ENCODE peak calls at places on chromosomes 2 and 18, in six cellular contexts. One of them, this sample, is unnamed. For H3K4me1 and H3K9me3, the result is how much of the 10 kb centered on the place peaks cover.

GRCh38 chr2:20110876-20111275 is 59.4 kb upstream of the LAPTM4A start:
- DNase-seq in left ventricle myocardium inferior: no peak
- DNase-seq in upper lobe of right lung: no peak
- DNase-seq in aorta: no peak
- DNase-seq in endothelial cell of umbilical vein: no peak
- DNase-seq in gastrocnemius medialis: no peak
- DNase-seq in this sample: no peak

GRCh38 chr18:46518438-46518837 is 138.6 kb downstream of the LOXHD1 start:
- DNase-seq in left ventricle myocardium inferior: peak
- DNase-seq in upper lobe of right lung: no peak
- DNase-seq in aorta: no peak
- DNase-seq in endothelial cell of umbilical vein: no peak
- DNase-seq in gastrocnemius medialis: peak
- DNase-seq in this sample: no peak

GRCh38 chr2:28915939-28916338 is 21.5 kb downstream of the WDR43 start:
- DNase-seq in left ventricle myocardium inferior: no peak
- DNase-seq in upper lobe of right lung: no peak
- DNase-seq in aorta: no peak
- DNase-seq in endothelial cell of umbilical vein: no peak
- DNase-seq in gastrocnemius medialis: no peak
- DNase-seq in this sample: no peak

GRCh38 chr2:240463866-240464481 is 28.5 kb downstream of the GPC1 start:
- DNase-seq in left ventricle myocardium inferior: no peak
- DNase-seq in upper lobe of right lung: no peak
- DNase-seq in aorta: peak
- DNase-seq in endothelial cell of umbilical vein: no peak
- DNase-seq in gastrocnemius medialis: peak
- DNase-seq in this sample: no peak

GRCh38 chr18:48186084-48186798 is 222.9 kb downstream of the ZBTB7C start:
- DNase-seq in left ventricle myocardium inferior: no peak
- DNase-seq in upper lobe of right lung: no peak
- DNase-seq in aorta: no peak
- DNase-seq in endothelial cell of umbilical vein: no peak
- DNase-seq in gastrocnemius medialis: no peak
- DNase-seq in this sample: no peak

GRCh38 chr2:160731415-160731814 is 237.8 kb upstream of the RBMS1 start:
- DNase-seq in left ventricle myocardium inferior: no peak
- DNase-seq in upper lobe of right lung: no peak
- DNase-seq in aorta: no peak
- DNase-seq in endothelial cell of umbilical vein: no peak
- DNase-seq in gastrocnemius medialis: no peak
- DNase-seq in this sample: no peak

GRCh38 chr2:67514515-67514914 is 117.4 kb downstream of the ETAA1 start:
- DNase-seq in left ventricle myocardium inferior: no peak
- DNase-seq in upper lobe of right lung: no peak
- DNase-seq in aorta: no peak
- DNase-seq in endothelial cell of umbilical vein: no peak
- DNase-seq in gastrocnemius medialis: no peak
- DNase-seq in this sample: peak

GRCh38 chr2:63051795-63052333 is 1.2 kb downstream of the OTX1 start:
- DNase-seq in left ventricle myocardium inferior: no peak
- DNase-seq in upper lobe of right lung: no peak
- DNase-seq in aorta: no peak
- DNase-seq in endothelial cell of umbilical vein: no peak
- DNase-seq in gastrocnemius medialis: no peak
- DNase-seq in this sample: no peak

GRCh38 chr2:58146707-58147106 is 94.4 kb downstream of the FANCL start:
- DNase-seq in left ventricle myocardium inferior: no peak
- DNase-seq in upper lobe of right lung: no peak
- DNase-seq in aorta: no peak
- DNase-seq in endothelial cell of umbilical vein: peak
- DNase-seq in gastrocnemius medialis: no peak
- DNase-seq in this sample: peak

GRCh38 chr2:144331652-144332355 is 188.1 kb downstream of the ZEB2 start:
- DNase-seq in left ventricle myocardium inferior: no peak
- DNase-seq in upper lobe of right lung: no peak
- DNase-seq in aorta: peak
- DNase-seq in endothelial cell of umbilical vein: peak
- DNase-seq in gastrocnemius medialis: peak
- DNase-seq in this sample: peak

GRCh38 chr2:44130441-44130840 is 38.2 kb upstream of the PPM1B start:
- DNase-seq in left ventricle myocardium inferior: no peak
- DNase-seq in upper lobe of right lung: no peak
- DNase-seq in aorta: no peak
- DNase-seq in endothelial cell of umbilical vein: no peak
- DNase-seq in gastrocnemius medialis: no peak
- DNase-seq in this sample: peak

GRCh38 chr2:113219889-113220641 is 46.3 kb downstream of the PSD4 start:
- DNase-seq in left ventricle myocardium inferior: peak
- DNase-seq in upper lobe of right lung: peak
- DNase-seq in aorta: peak
- DNase-seq in endothelial cell of umbilical vein: no peak
- DNase-seq in gastrocnemius medialis: peak
- DNase-seq in this sample: no peak

GRCh38 chr2:161918692-161919091 is 155.3 kb downstream of the DPP4 start:
- DNase-seq in left ventricle myocardium inferior: no peak
- DNase-seq in upper lobe of right lung: no peak
- DNase-seq in aorta: peak
- DNase-seq in endothelial cell of umbilical vein: no peak
- DNase-seq in gastrocnemius medialis: no peak
- DNase-seq in this sample: no peak

GRCh38 chr2:97870396-97870843 is 125.3 kb downstream of the TMEM131 start:
- DNase-seq in left ventricle myocardium inferior: no peak
- DNase-seq in upper lobe of right lung: no peak
- DNase-seq in aorta: no peak
- DNase-seq in endothelial cell of umbilical vein: peak
- DNase-seq in gastrocnemius medialis: peak
- DNase-seq in this sample: peak

GRCh38 chr2:232435805-232436204 is 20.1 kb upstream of the ALPI start:
- DNase-seq in left ventricle myocardium inferior: no peak
- DNase-seq in upper lobe of right lung: peak
- DNase-seq in aorta: no peak
- DNase-seq in endothelial cell of umbilical vein: no peak
- DNase-seq in gastrocnemius medialis: no peak
- DNase-seq in this sample: no peak

GRCh38 chr2:11310212-11310611 is 34.2 kb downstream of the ROCK2 start:
- DNase-seq in left ventricle myocardium inferior: no peak
- DNase-seq in upper lobe of right lung: no peak
- DNase-seq in aorta: no peak
- DNase-seq in endothelial cell of umbilical vein: no peak
- DNase-seq in gastrocnemius medialis: no peak
- DNase-seq in this sample: peak

GRCh38 chr18:41906528-41907256 is 48.3 kb upstream of the PIK3C3 start:
- DNase-seq in left ventricle myocardium inferior: no peak
- DNase-seq in upper lobe of right lung: no peak
- DNase-seq in aorta: no peak
- DNase-seq in endothelial cell of umbilical vein: peak
- DNase-seq in gastrocnemius medialis: no peak
- DNase-seq in this sample: peak

GRCh38 chr2:100352511-100352910 is 30.2 kb upstream of the LONRF2 start:
- DNase-seq in left ventricle myocardium inferior: no peak
- DNase-seq in upper lobe of right lung: no peak
- DNase-seq in aorta: no peak
- DNase-seq in endothelial cell of umbilical vein: no peak
- DNase-seq in gastrocnemius medialis: no peak
- DNase-seq in this sample: no peak

GRCh38 chr2:231642631-231643493 is 50.2 kb downstream of the TEX44 start:
- DNase-seq in left ventricle myocardium inferior: peak
- DNase-seq in upper lobe of right lung: peak
- DNase-seq in aorta: peak
- DNase-seq in endothelial cell of umbilical vein: peak
- DNase-seq in gastrocnemius medialis: peak
- DNase-seq in this sample: peak

GRCh38 chr2:50951416-50951815 is 80.5 kb downstream of the NRXN1 start:
- DNase-seq in left ventricle myocardium inferior: no peak
- DNase-seq in upper lobe of right lung: no peak
- DNase-seq in aorta: no peak
- DNase-seq in endothelial cell of umbilical vein: no peak
- DNase-seq in gastrocnemius medialis: no peak
- DNase-seq in this sample: peak

GRCh38 chr18:42176599-42176998 is 221.6 kb downstream of the PIK3C3 start:
- DNase-seq in left ventricle myocardium inferior: no peak
- DNase-seq in upper lobe of right lung: no peak
- DNase-seq in aorta: no peak
- DNase-seq in endothelial cell of umbilical vein: no peak
- DNase-seq in gastrocnemius medialis: no peak
- DNase-seq in this sample: no peak

GRCh38 chr2:28635251-28635650 is 116.4 kb upstream of the PPP1CB start:
- DNase-seq in left ventricle myocardium inferior: no peak
- DNase-seq in upper lobe of right lung: no peak
- DNase-seq in aorta: peak
- DNase-seq in endothelial cell of umbilical vein: peak
- DNase-seq in gastrocnemius medialis: peak
- DNase-seq in this sample: peak

GRCh38 chr18:33062834-33063364 is 290.1 kb upstream of the KLHL14 start:
- DNase-seq in left ventricle myocardium inferior: no peak
- DNase-seq in upper lobe of right lung: no peak
- DNase-seq in aorta: no peak
- DNase-seq in endothelial cell of umbilical vein: no peak
- DNase-seq in gastrocnemius medialis: no peak
- DNase-seq in this sample: no peak

GRCh38 chr2:144152817-144153271 is 367.1 kb downstream of the ZEB2 start:
- DNase-seq in left ventricle myocardium inferior: no peak
- DNase-seq in upper lobe of right lung: no peak
- DNase-seq in aorta: no peak
- DNase-seq in endothelial cell of umbilical vein: peak
- DNase-seq in gastrocnemius medialis: no peak
- DNase-seq in this sample: peak

GRCh38 chr2:189208254-189208653 is 28.7 kb upstream of the COL5A2 start:
- DNase-seq in left ventricle myocardium inferior: no peak
- DNase-seq in upper lobe of right lung: no peak
- DNase-seq in aorta: no peak
- DNase-seq in endothelial cell of umbilical vein: peak
- DNase-seq in gastrocnemius medialis: no peak
- DNase-seq in this sample: no peak

GRCh38 chr2:100321881-100322820 is at the start of gene LONRF2:
- DNase-seq in left ventricle myocardium inferior: peak
- DNase-seq in upper lobe of right lung: peak
- DNase-seq in aorta: peak
- DNase-seq in endothelial cell of umbilical vein: no peak
- DNase-seq in gastrocnemius medialis: peak
- DNase-seq in this sample: peak

GRCh38 chr2:50987914-50988313 is 44.0 kb downstream of the NRXN1 start:
- DNase-seq in left ventricle myocardium inferior: no peak
- DNase-seq in upper lobe of right lung: no peak
- DNase-seq in aorta: no peak
- DNase-seq in endothelial cell of umbilical vein: no peak
- DNase-seq in gastrocnemius medialis: no peak
- DNase-seq in this sample: no peak

GRCh38 chr18:37712776-37713175 is 147.2 kb upstream of the CELF4 start:
- DNase-seq in left ventricle myocardium inferior: no peak
- DNase-seq in upper lobe of right lung: no peak
- DNase-seq in aorta: no peak
- DNase-seq in endothelial cell of umbilical vein: no peak
- DNase-seq in gastrocnemius medialis: no peak
- DNase-seq in this sample: no peak

DNA sequence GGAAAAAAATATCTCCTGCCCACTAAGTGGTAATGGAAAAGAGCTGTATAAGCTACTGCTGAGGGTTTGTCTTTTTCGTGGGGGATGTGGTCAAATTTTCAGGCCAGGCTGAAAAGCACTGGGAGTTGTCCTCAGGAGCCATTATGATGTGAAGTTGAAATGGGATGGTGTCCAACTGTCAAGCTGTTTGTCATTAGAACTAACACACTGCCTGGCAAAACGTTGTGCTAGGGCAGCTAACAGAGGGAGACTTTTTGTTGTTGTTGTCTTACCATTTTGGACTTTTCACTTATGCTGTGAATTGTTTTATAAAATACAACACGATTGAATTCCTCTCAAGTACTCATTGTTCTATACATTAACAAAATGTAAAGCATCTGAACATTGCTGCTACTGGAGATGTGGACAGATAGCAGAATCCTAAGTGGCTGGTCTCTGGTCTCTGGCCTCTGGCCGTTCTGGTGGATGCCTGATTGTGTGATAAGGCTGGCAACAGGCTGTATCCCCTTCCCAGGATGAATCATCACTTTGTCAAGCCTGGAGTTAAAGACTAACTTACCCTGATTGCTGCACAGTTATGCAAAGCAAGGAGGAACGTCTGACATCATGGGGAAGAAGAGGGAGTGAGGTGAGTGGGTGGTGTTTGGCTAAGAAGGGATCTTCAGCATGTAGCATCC is 2.3 kb downstream of the MYO1B start:
- DNase-seq in left ventricle myocardium inferior: no peak
- DNase-seq in upper lobe of right lung: no peak
- DNase-seq in aorta: no peak
- DNase-seq in endothelial cell of umbilical vein: peak
- DNase-seq in gastrocnemius medialis: no peak
- DNase-seq in this sample: peak
- H3K4me1 ChIP-seq in left ventricle myocardium inferior: half or more
- H3K4me1 ChIP-seq in upper lobe of right lung: under half
- H3K4me1 ChIP-seq in aorta: under half
- H3K4me1 ChIP-seq in endothelial cell of umbilical vein: under half
- H3K4me1 ChIP-seq in gastrocnemius medialis: under half
- H3K4me1 ChIP-seq in this sample: under half

GRCh38 chr18:79896746-79897145 is 54.7 kb downstream of the SLC66A2 start:
- DNase-seq in left ventricle myocardium inferior: no peak
- DNase-seq in upper lobe of right lung: no peak
- DNase-seq in aorta: no peak
- DNase-seq in endothelial cell of umbilical vein: no peak
- DNase-seq in gastrocnemius medialis: no peak
- DNase-seq in this sample: no peak

GRCh38 chr18:79898952-79899608 is 52.4 kb downstream of the SLC66A2 start:
- DNase-seq in left ventricle myocardium inferior: no peak
- DNase-seq in upper lobe of right lung: peak
- DNase-seq in aorta: no peak
- DNase-seq in endothelial cell of umbilical vein: no peak
- DNase-seq in gastrocnemius medialis: peak
- DNase-seq in this sample: no peak

GRCh38 chr18:79899609-79900435 is 51.6 kb downstream of the SLC66A2 start:
- DNase-seq in left ventricle myocardium inferior: no peak
- DNase-seq in upper lobe of right lung: no peak
- DNase-seq in aorta: no peak
- DNase-seq in endothelial cell of umbilical vein: no peak
- DNase-seq in gastrocnemius medialis: peak
- DNase-seq in this sample: no peak

GRCh38 chr18:79900610-79901570 is 50.6 kb downstream of the SLC66A2 start:
- DNase-seq in left ventricle myocardium inferior: no peak
- DNase-seq in upper lobe of right lung: peak
- DNase-seq in aorta: no peak
- DNase-seq in endothelial cell of umbilical vein: no peak
- DNase-seq in gastrocnemius medialis: peak
- DNase-seq in this sample: no peak

GRCh38 chr18:79897940-79898625 is 53.4 kb downstream of the SLC66A2 start:
- DNase-seq in left ventricle myocardium inferior: no peak
- DNase-seq in upper lobe of right lung: peak
- DNase-seq in aorta: no peak
- DNase-seq in endothelial cell of umbilical vein: no peak
- DNase-seq in gastrocnemius medialis: peak
- DNase-seq in this sample: no peak
- H3K9me3 ChIP-seq in left ventricle myocardium inferior: half or more
- H3K9me3 ChIP-seq in upper lobe of right lung: under half
- H3K9me3 ChIP-seq in aorta: under half
- H3K9me3 ChIP-seq in endothelial cell of umbilical vein: under half
- H3K9me3 ChIP-seq in gastrocnemius medialis: under half
- H3K9me3 ChIP-seq in this sample: under half

GRCh38 chr2:60354713-60355112 is 198.7 kb downstream of the BCL11A start:
- DNase-seq in left ventricle myocardium inferior: no peak
- DNase-seq in upper lobe of right lung: no peak
- DNase-seq in aorta: no peak
- DNase-seq in endothelial cell of umbilical vein: no peak
- DNase-seq in gastrocnemius medialis: no peak
- DNase-seq in this sample: no peak
- H3K4me1 ChIP-seq in left ventricle myocardium inferior: under half
- H3K4me1 ChIP-seq in upper lobe of right lung: under half
- H3K4me1 ChIP-seq in aorta: under half
- H3K4me1 ChIP-seq in endothelial cell of umbilical vein: under half
- H3K4me1 ChIP-seq in gastrocnemius medialis: under half
- H3K4me1 ChIP-seq in this sample: under half

GRCh38 chr2:109439897-109440506 is 173.8 kb downstream of the SEPTIN10 start:
- DNase-seq in left ventricle myocardium inferior: no peak
- DNase-seq in upper lobe of right lung: no peak
- DNase-seq in aorta: no peak
- DNase-seq in endothelial cell of umbilical vein: no peak
- DNase-seq in gastrocnemius medialis: no peak
- DNase-seq in this sample: no peak
- H3K9me3 ChIP-seq in left ventricle myocardium inferior: under half
- H3K9me3 ChIP-seq in upper lobe of right lung: under half
- H3K9me3 ChIP-seq in aorta: under half
- H3K9me3 ChIP-seq in endothelial cell of umbilical vein: under half
- H3K9me3 ChIP-seq in gastrocnemius medialis: under half
- H3K9me3 ChIP-seq in this sample: under half

This sample was measured in adipocyte.